ENCODE peak calls at places on chromosomes 3 and 15, in four cellular contexts. V is GM20000, N is HFFc6, O is MM.1S. F is an unnamed sample.

GRCh38 chr15:101481917-101482525 is 7.5 kb downstream of the PCSK6 start:
- DNase-seq in O (no peak), N (no peak), V (no peak), F (no peak)

GRCh38 chr3:53525765-53526761 is 31.7 kb downstream of the CACNA1D start:
- DNase-seq in N (no peak), O (no peak), V (no peak), F (no peak)

GRCh38 chr3:52606373-52607085 is 70.1 kb downstream of the UQCC5 start:
- DNase-seq in N (peak; percentile 17), V (no peak), O (no peak), F (no peak)

GRCh38 chr15:25465835-25466234 is 27.0 kb upstream of the UBE3A start:
- DNase-seq in O (no peak), N (no peak), V (no peak), F (no peak)

GRCh38 chr3:169153614-169154013 is 509.9 kb downstream of the MECOM start:
- DNase-seq in O (no peak), V (no peak), N (no peak), F (no peak)

GRCh38 chr3:30225021-30225420 is 381.4 kb upstream of the TGFBR2 start:
- DNase-seq in V (no peak), O (no peak), N (no peak), F (no peak)

GRCh38 chr15:52706091-52706490 is 26.9 kb upstream of the ATOSA start:
- DNase-seq in N (no peak), V (no peak), O (no peak), F (no peak)

GRCh38 chr3:18556001-18556408 is 130.9 kb upstream of the SATB1 start:
- DNase-seq in N (no peak), O (no peak), V (no peak), F (no peak)

GRCh38 chr3:182683335-182684257 is 109.7 kb upstream of the ATP11B start:
- DNase-seq in N (peak; percentile 52), V (peak; percentile 79), O (peak; percentile 90), F (peak; percentile 72)

GRCh38 chr15:90121086-90121485 is 18.8 kb upstream of the IDH2 start:
- DNase-seq in O (no peak), N (no peak), V (no peak), F (no peak)

GRCh38 chr3:53729130-53729529 is 117.1 kb downstream of the CHDH start:
- DNase-seq in O (no peak), N (no peak), V (no peak), F (no peak)

GRCh38 chr15:32881528-32881927 is 163.7 kb downstream of the GREM1 start:
- DNase-seq in N (no peak), O (no peak), V (no peak), F (no peak)

GRCh38 chr3:113758389-113759029 is 11.7 kb downstream of the ATP6V1A start:
- DNase-seq in V (no peak), O (no peak), N (peak; percentile 86), F (no peak)

GRCh38 chr3:94009612-94010011 is 18.8 kb downstream of the STX19 start:
- DNase-seq in N (no peak), O (no peak), V (no peak), F (no peak)

GRCh38 chr3:141476033-141476432 is 10.8 kb upstream of the RASA2 start:
- DNase-seq in N (no peak), V (no peak), O (peak; percentile 66), F (no peak)

GRCh38 chr3:161104561-161105551 is at the start of gene B3GALNT1:
- DNase-seq in N (no peak), V (peak; percentile 70), O (no peak), F (peak; percentile 51)

GRCh38 chr15:63553388-63553791 is 43.8 kb upstream of the FBXL22 start:
- DNase-seq in O (no peak), V (no peak), N (peak; percentile 91), F (no peak)

GRCh38 chr3:40016391-40016790 is 207.0 kb downstream of the MYRIP start:
- DNase-seq in V (no peak), O (no peak), N (no peak), F (no peak)

GRCh38 chr15:76837474-76837873 is 67.7 kb downstream of the SCAPER start:
- DNase-seq in N (no peak), V (no peak), O (no peak), F (no peak)

GRCh38 chr3:123348-123747 is 73.2 kb upstream of the CHL1 start:
- DNase-seq in O (no peak), V (no peak), N (no peak), F (no peak)

GRCh38 chr3:78737988-78738387 is 1029.8 kb downstream of the ROBO1 start:
- DNase-seq in V (no peak), O (no peak), N (no peak), F (no peak)

GRCh38 chr3:157237886-157238285 is 77.9 kb upstream of the CCNL1 start:
- DNase-seq in N (no peak), V (no peak), O (no peak), F (no peak)

GRCh38 chr15:77224352-77224751 is 153.4 kb upstream of the TSPAN3 start:
- DNase-seq in O (peak; percentile 19), N (no peak), V (no peak), F (no peak)

GRCh38 chr15:93171476-93171875 is 82.5 kb upstream of the RGMA start:
- DNase-seq in V (no peak), O (no peak), N (no peak), F (no peak)

GRCh38 chr3:55899887-55900286 is 412.8 kb upstream of the WNT5A start:
- DNase-seq in V (peak; percentile 7), O (no peak), N (no peak), F (peak; percentile 8)

GRCh38 chr3:55894605-55895004 is 407.5 kb upstream of the WNT5A start:
- DNase-seq in O (no peak), V (no peak), N (no peak), F (no peak)

GRCh38 chr3:55893045-55893664 is 406.0 kb upstream of the WNT5A start:
- DNase-seq in O (no peak), N (no peak), V (no peak), F (no peak)

GRCh38 chr3:55896155-55896554 is 409.0 kb upstream of the WNT5A start:
- DNase-seq in N (no peak), O (no peak), V (no peak), F (no peak)

GRCh38 chr3:55897573-55898224 is 410.6 kb upstream of the WNT5A start:
- DNase-seq in N (no peak), V (no peak), O (no peak), F (no peak)
- TF ChIP-seq CTCF in N (no peak), V (no peak), O (peak; percentile 32), F (no peak)

GRCh38 chr3:8996681-8997121 is 33.4 kb upstream of the RAD18 start:
- DNase-seq in V (no peak), O (no peak), N (peak; percentile 48), F (no peak)
- TF ChIP-seq CTCF in V (no peak), O (no peak), N (peak; percentile 53), F (no peak)

DNA sequence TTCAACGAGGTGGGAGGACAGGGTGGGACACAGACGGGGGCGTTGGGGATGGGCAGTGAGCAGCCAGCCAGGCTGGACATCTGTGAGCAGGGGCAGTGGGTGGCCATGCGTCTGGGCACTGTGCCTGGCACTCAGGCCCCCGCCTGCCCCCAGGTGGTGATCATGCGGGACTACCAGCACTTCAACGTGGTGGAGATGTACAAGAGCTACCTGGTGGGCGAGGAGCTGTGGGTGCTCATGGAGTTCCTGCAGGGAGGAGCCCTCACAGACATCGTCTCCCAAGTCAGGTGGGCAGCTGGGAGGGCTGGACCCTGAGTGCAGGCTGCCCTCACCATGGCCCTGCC is 10.2 kb downstream of the ANKRD63 start:
- DNase-seq in V (no peak), O (peak; percentile 27), N (no peak), F (no peak)
- TF ChIP-seq CTCF in V (no peak), O (peak; percentile 53), N (peak; percentile 65), F (no peak)

GRCh38 chr3:149659173-149659468 is 1.3 kb upstream of the WWTR1 start:
- DNase-seq in O (no peak), V (no peak), N (no peak), F (no peak)

GRCh38 chr3:149657796-149658443 is at the start of gene WWTR1:
- DNase-seq in V (peak; percentile 91), O (peak; percentile 83), N (peak; percentile 95), F (peak; percentile 81)

GRCh38 chr3:149657458-149657795 is 398 bp downstream of the WWTR1 start:
- DNase-seq in V (no peak), N (peak; percentile 28), O (no peak), F (no peak)

GRCh38 chr3:149660462-149660861 is 2.6 kb upstream of the WWTR1 start:
- DNase-seq in V (no peak), O (no peak), N (no peak), F (no peak)

GRCh38 chr3:149658444-149659172 is 783 bp upstream of the WWTR1 start:
- DNase-seq in N (peak; percentile 87), O (peak; percentile 78), V (peak; percentile 86), F (peak; percentile 83)
- TF ChIP-seq CTCF in N (peak; percentile 60), O (peak; percentile 38), V (no peak), F (peak; percentile 50)

DNA sequence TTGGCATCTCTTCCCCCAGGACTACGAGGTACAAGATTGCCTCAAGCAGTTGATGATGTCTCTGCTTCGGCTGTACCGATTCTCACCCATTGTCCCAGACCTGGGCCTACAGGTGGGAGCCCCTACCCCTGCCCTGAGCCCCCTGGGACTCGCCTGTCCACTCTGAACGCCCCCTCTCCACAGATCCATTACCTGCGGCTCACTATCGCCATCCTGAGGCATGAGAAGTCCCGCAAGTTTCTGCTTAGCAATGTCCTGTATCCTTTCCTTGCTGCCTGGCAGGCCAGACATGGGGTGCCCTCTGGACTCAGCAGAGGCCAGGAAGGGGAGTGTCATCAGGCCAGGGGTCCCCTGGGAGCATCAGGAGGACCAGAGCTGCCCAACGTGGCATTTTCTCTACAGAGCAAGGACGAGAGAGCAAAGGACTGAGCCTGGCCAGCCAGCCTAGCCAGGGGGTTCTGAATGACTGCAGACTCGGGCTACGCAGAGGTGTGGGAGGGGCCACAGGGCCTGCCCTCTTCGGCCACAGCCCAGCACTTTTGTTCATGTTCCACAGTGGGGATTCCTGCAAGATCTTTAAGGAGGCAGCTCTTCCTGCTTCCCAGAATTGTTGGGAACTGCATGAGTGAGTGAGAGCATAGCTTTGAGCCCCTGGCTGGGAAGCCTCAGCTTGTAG is 11.2 kb downstream of the RNF123 start:
- DNase-seq in N (no peak), O (no peak), V (no peak), F (no peak)
- TF ChIP-seq CTCF in N (peak; percentile 39), O (peak; percentile 9), V (no peak), F (peak; percentile 9)